ENCODE peak calls at places on chromosomes 16 and 17, in six cellular contexts. T, G, O, C, Y and E are unnamed samples.

GRCh38 chr16:15946257-15947044 is 3.0 kb upstream of the ABCC1 start:
- DNase-seq in O (peak), T (no peak), C (peak), G (peak), Y (no peak), E (no peak)

GRCh38 chr17:48453447-48453846 is 23.4 kb upstream of the SKAP1 start:
- DNase-seq in C (no peak), Y (peak), O (no peak), T (no peak), G (no peak), E (no peak)

GRCh38 chr17:79046501-79047280 is 22.7 kb downstream of the C1QTNF1 start:
- DNase-seq in O (no peak), T (no peak), G (no peak), Y (no peak), C (no peak), E (no peak)

GRCh38 chr17:38330941-38331411 is 12.8 kb downstream of the GPR179 start:
- DNase-seq in G (no peak), C (no peak), Y (no peak), O (no peak), T (no peak), E (no peak)

GRCh38 chr17:64920026-64920418 is 744 bp upstream of the LRRC37A3 start:
- DNase-seq in Y (peak), C (no peak), O (no peak), T (peak), G (peak), E (no peak)

GRCh38 chr17:19237389-19238166 is 412 bp downstream of the EPN2 start:
- DNase-seq in O (no peak), G (no peak), C (peak), T (no peak), Y (peak), E (no peak)

GRCh38 chr16:54075446-54075845 is 211.1 kb downstream of the IRX3 start:
- DNase-seq in O (no peak), T (no peak), G (no peak), Y (no peak), C (no peak), E (no peak)

GRCh38 chr17:49035470-49036269 is 38.5 kb downstream of the IGF2BP1 start:
- DNase-seq in G (peak), T (peak), Y (peak), C (no peak), O (no peak), E (no peak)

GRCh38 chr16:65532218-65532617 is 410.4 kb upstream of the CDH11 start:
- DNase-seq in G (no peak), C (no peak), O (no peak), T (no peak), Y (no peak), E (no peak)

GRCh38 chr16:31145398-31145990 is 4.4 kb downstream of the PRSS36 start:
- DNase-seq in O (no peak), G (no peak), C (no peak), T (no peak), Y (no peak), E (no peak)

GRCh38 chr16:31141489-31142108 is 6.1 kb upstream of the PRSS8 start:
- DNase-seq in T (peak), Y (no peak), G (no peak), C (peak), O (no peak), E (no peak)

GRCh38 chr16:31143889-31144148 is 6.0 kb downstream of the PRSS36 start:
- DNase-seq in G (no peak), C (no peak), O (no peak), T (no peak), Y (no peak), E (no peak)

GRCh38 chr16:31143036-31143888 is 6.6 kb downstream of the PRSS36 start:
- DNase-seq in Y (no peak), G (no peak), C (no peak), T (no peak), O (no peak), E (no peak)

GRCh38 chr16:31142109-31143035 is 6.8 kb upstream of the PRSS8 start:
- DNase-seq in G (peak), T (peak), O (peak), Y (peak), C (peak), E (peak)
- H3K4me3 ChIP-seq in G (peak), T (peak), O (peak), Y (peak), C (peak), E (peak)

GRCh38 chr16:13397126-13397525 is 495.7 kb downstream of the SHISA9 start:
- DNase-seq in C (no peak), G (no peak), T (no peak), Y (no peak), O (no peak), E (no peak)
- TF ChIP-seq CTCF in C (no peak), G (no peak), T (no peak), Y (no peak), O (no peak), E (peak)

DNA sequence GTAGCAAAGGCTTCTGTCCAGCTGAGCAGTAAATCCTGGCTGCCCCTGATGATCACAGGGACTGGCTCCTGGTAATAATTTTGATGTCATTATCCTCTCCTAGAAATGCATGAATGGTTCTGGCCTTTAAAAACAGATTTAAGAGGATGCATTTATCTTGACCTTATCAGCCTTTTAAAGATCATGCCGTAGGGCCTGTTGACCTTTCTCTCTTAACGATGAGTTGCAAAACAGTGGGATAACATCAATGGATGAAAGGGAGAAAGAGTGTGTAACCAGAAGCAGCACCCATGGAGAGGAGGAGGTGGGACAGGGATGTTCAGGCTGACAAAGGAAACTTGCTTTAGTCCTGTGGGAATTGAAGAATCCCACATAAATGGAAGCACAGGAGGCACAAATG is 128.4 kb downstream of the CA10 start:
- DNase-seq in C (no peak), Y (no peak), G (no peak), T (no peak), O (no peak), E (no peak)
- H3K4me3 ChIP-seq in C (no peak), Y (no peak), G (no peak), T (no peak), O (no peak), E (no peak)

GRCh38 chr17:60229189-60229802 is 79.5 kb downstream of the CA4 start:
- DNase-seq in G (no peak), O (no peak), T (no peak), Y (no peak), C (no peak), E (no peak)
- TF ChIP-seq CTCF in G (no peak), O (no peak), T (no peak), Y (no peak), C (no peak), E (no peak)

GRCh38 chr16:12124742-12125141 is 148.2 kb downstream of the SNX29 start:
- DNase-seq in C (no peak), Y (no peak), G (no peak), O (no peak), T (no peak), E (no peak)
- H3K4me3 ChIP-seq in C (no peak), Y (no peak), G (no peak), O (no peak), T (no peak), E (no peak)

GRCh38 chr17:16325964-16326363 is 27.3 kb downstream of the CENPV start:
- DNase-seq in T (no peak), C (no peak), G (no peak), Y (peak), O (no peak), E (no peak)

GRCh38 chr17:16327018-16327417 is 26.3 kb downstream of the CENPV start:
- DNase-seq in C (no peak), G (no peak), O (no peak), Y (no peak), T (no peak), E (no peak)

GRCh38 chr17:16319969-16320368 is 33.3 kb downstream of the CENPV start:
- DNase-seq in C (no peak), O (no peak), Y (no peak), G (no peak), T (no peak), E (no peak)

GRCh38 chr17:16322636-16323035 is 30.6 kb downstream of the CENPV start:
- DNase-seq in T (no peak), O (peak), C (no peak), Y (no peak), G (peak), E (no peak)
- TF ChIP-seq CTCF in T (no peak), O (no peak), C (no peak), Y (no peak), G (no peak), E (no peak)

GRCh38 chr17:11999715-12000114 is 2.4 kb upstream of the ZNF18 start:
- DNase-seq in G (peak), Y (no peak), O (no peak), C (no peak), T (no peak), E (no peak)
- H3K4me3 ChIP-seq in G (no peak), Y (no peak), O (no peak), C (no peak), T (no peak), E (no peak)

GRCh38 chr17:73340093-73340596 is 28.3 kb upstream of the CDC42EP4 start:
- DNase-seq in Y (peak), T (peak), C (peak), G (peak), O (peak), E (no peak)
- TF ChIP-seq CTCF in Y (no peak), T (peak), C (peak), G (peak), O (peak), E (no peak)

GRCh38 chr17:40018211-40019121 is 3.2 kb downstream of the CSF3 start:
- DNase-seq in T (peak), C (no peak), G (peak), O (no peak), Y (no peak), E (no peak)
- H3K4me3 ChIP-seq in T (no peak), C (no peak), G (no peak), O (no peak), Y (no peak), E (no peak)